ENCODE peak calls at places on chromosomes 12 and 14, in eight cellular contexts. One of them, this sample, is unnamed.

GRCh38 chr14:75126121-75126544 is 715 bp downstream of the NEK9 start:
- DNase-seq in testis: no peak
- DNase-seq in IMR-90: no peak
- DNase-seq in NCI-H510A: no peak
- DNase-seq in H7: peak; percentile 38
- DNase-seq in astrocyte of the spinal cord: peak; percentile 20
- DNase-seq in cardiac muscle cell: no peak
- DNase-seq in activated gamma-delta T cell treated with Interleukin-2 at 50 U/mL for 16 hours: no peak
- DNase-seq in this sample: peak; percentile 7

GRCh38 chr12:39272934-39273770 is 169.8 kb downstream of the KIF21A start:
- DNase-seq in testis: peak; percentile 39
- DNase-seq in IMR-90: peak; percentile 3
- DNase-seq in NCI-H510A: no peak
- DNase-seq in H7: peak; percentile 10
- DNase-seq in astrocyte of the spinal cord: peak; percentile 47
- DNase-seq in cardiac muscle cell: peak; percentile 66
- DNase-seq in activated gamma-delta T cell treated with Interleukin-2 at 50 U/mL for 16 hours: peak; percentile 9
- DNase-seq in this sample: peak; percentile 54

GRCh38 chr12:117169548-117169947 is 20.7 kb downstream of the FBXO21 start:
- DNase-seq in testis: peak; percentile 89
- DNase-seq in IMR-90: no peak
- DNase-seq in NCI-H510A: no peak
- DNase-seq in H7: no peak
- DNase-seq in astrocyte of the spinal cord: no peak
- DNase-seq in cardiac muscle cell: no peak
- DNase-seq in activated gamma-delta T cell treated with Interleukin-2 at 50 U/mL for 16 hours: no peak
- DNase-seq in this sample: no peak

GRCh38 chr14:38255408-38255672 is 553 bp downstream of the CLEC14A start:
- DNase-seq in testis: peak; percentile 15
- DNase-seq in IMR-90: no peak
- DNase-seq in NCI-H510A: peak; percentile 33
- DNase-seq in H7: peak; percentile 64
- DNase-seq in astrocyte of the spinal cord: peak; percentile 7
- DNase-seq in cardiac muscle cell: no peak
- DNase-seq in activated gamma-delta T cell treated with Interleukin-2 at 50 U/mL for 16 hours: no peak
- DNase-seq in this sample: no peak

GRCh38 chr14:20427231-20428009 is 8.5 kb downstream of the KLHL33 start:
- DNase-seq in testis: no peak
- DNase-seq in IMR-90: peak; percentile 71
- DNase-seq in NCI-H510A: no peak
- DNase-seq in H7: no peak
- DNase-seq in astrocyte of the spinal cord: peak; percentile 66
- DNase-seq in cardiac muscle cell: no peak
- DNase-seq in activated gamma-delta T cell treated with Interleukin-2 at 50 U/mL for 16 hours: no peak
- DNase-seq in this sample: peak; percentile 70

GRCh38 chr12:104232609-104233280 is 17.2 kb downstream of the TXNRD1 start:
- DNase-seq in testis: no peak
- DNase-seq in IMR-90: no peak
- DNase-seq in NCI-H510A: no peak
- DNase-seq in H7: no peak
- DNase-seq in astrocyte of the spinal cord: no peak
- DNase-seq in cardiac muscle cell: no peak
- DNase-seq in activated gamma-delta T cell treated with Interleukin-2 at 50 U/mL for 16 hours: no peak
- DNase-seq in this sample: peak; percentile 77

GRCh38 chr12:95118138-95118787 is 44.8 kb upstream of the NR2C1 start:
- DNase-seq in testis: no peak
- DNase-seq in IMR-90: peak; percentile 89
- DNase-seq in NCI-H510A: no peak
- DNase-seq in H7: no peak
- DNase-seq in astrocyte of the spinal cord: peak; percentile 81
- DNase-seq in cardiac muscle cell: peak; percentile 18
- DNase-seq in activated gamma-delta T cell treated with Interleukin-2 at 50 U/mL for 16 hours: no peak
- DNase-seq in this sample: peak; percentile 97

GRCh38 chr14:96160030-96160912 is 44.4 kb upstream of the BDKRB2 start:
- DNase-seq in testis: no peak
- DNase-seq in IMR-90: no peak
- DNase-seq in NCI-H510A: no peak
- DNase-seq in H7: no peak
- DNase-seq in astrocyte of the spinal cord: no peak
- DNase-seq in cardiac muscle cell: no peak
- DNase-seq in activated gamma-delta T cell treated with Interleukin-2 at 50 U/mL for 16 hours: no peak
- DNase-seq in this sample: no peak

GRCh38 chr12:18496156-18496555 is 234.8 kb downstream of the PIK3C2G start:
- DNase-seq in testis: no peak
- DNase-seq in IMR-90: no peak
- DNase-seq in NCI-H510A: no peak
- DNase-seq in H7: no peak
- DNase-seq in astrocyte of the spinal cord: no peak
- DNase-seq in cardiac muscle cell: no peak
- DNase-seq in activated gamma-delta T cell treated with Interleukin-2 at 50 U/mL for 16 hours: no peak
- DNase-seq in this sample: no peak

GRCh38 chr12:95439578-95440230 is 34.2 kb upstream of the METAP2 start:
- DNase-seq in testis: no peak
- DNase-seq in IMR-90: no peak
- DNase-seq in NCI-H510A: no peak
- DNase-seq in H7: no peak
- DNase-seq in astrocyte of the spinal cord: no peak
- DNase-seq in cardiac muscle cell: no peak
- DNase-seq in activated gamma-delta T cell treated with Interleukin-2 at 50 U/mL for 16 hours: no peak
- DNase-seq in this sample: no peak

GRCh38 chr12:102300824-102301461 is 103.3 kb upstream of the PMCH start:
- DNase-seq in testis: no peak
- DNase-seq in IMR-90: peak; percentile 73
- DNase-seq in NCI-H510A: no peak
- DNase-seq in H7: peak; percentile 47
- DNase-seq in astrocyte of the spinal cord: peak; percentile 42
- DNase-seq in cardiac muscle cell: peak; percentile 1
- DNase-seq in activated gamma-delta T cell treated with Interleukin-2 at 50 U/mL for 16 hours: no peak
- DNase-seq in this sample: peak; percentile 80

GRCh38 chr12:121787063-121787774 is 6.3 kb downstream of the RHOF start:
- DNase-seq in testis: no peak
- DNase-seq in IMR-90: no peak
- DNase-seq in NCI-H510A: no peak
- DNase-seq in H7: no peak
- DNase-seq in astrocyte of the spinal cord: no peak
- DNase-seq in cardiac muscle cell: no peak
- DNase-seq in activated gamma-delta T cell treated with Interleukin-2 at 50 U/mL for 16 hours: peak; percentile 61
- DNase-seq in this sample: no peak

GRCh38 chr12:57148469-57149308 is 1.3 kb upstream of the LRP1-AS start:
- DNase-seq in testis: peak; percentile 70
- DNase-seq in IMR-90: peak; percentile 77
- DNase-seq in NCI-H510A: no peak
- DNase-seq in H7: no peak
- DNase-seq in astrocyte of the spinal cord: no peak
- DNase-seq in cardiac muscle cell: no peak
- DNase-seq in activated gamma-delta T cell treated with Interleukin-2 at 50 U/mL for 16 hours: no peak
- DNase-seq in this sample: no peak

GRCh38 chr14:24921903-24922302 is 128.0 kb downstream of the STXBP6 start:
- DNase-seq in testis: no peak
- DNase-seq in IMR-90: peak; percentile 60
- DNase-seq in NCI-H510A: no peak
- DNase-seq in H7: no peak
- DNase-seq in astrocyte of the spinal cord: peak; percentile 24
- DNase-seq in cardiac muscle cell: no peak
- DNase-seq in activated gamma-delta T cell treated with Interleukin-2 at 50 U/mL for 16 hours: no peak
- DNase-seq in this sample: peak; percentile 8

GRCh38 chr14:35395283-35395682 is 9.3 kb downstream of the NFKBIA start:
- DNase-seq in testis: no peak
- DNase-seq in IMR-90: no peak
- DNase-seq in NCI-H510A: no peak
- DNase-seq in H7: no peak
- DNase-seq in astrocyte of the spinal cord: no peak
- DNase-seq in cardiac muscle cell: no peak
- DNase-seq in activated gamma-delta T cell treated with Interleukin-2 at 50 U/mL for 16 hours: no peak
- DNase-seq in this sample: no peak

GRCh38 chr12:81598205-81598604 is 160.9 kb downstream of the PPFIA2 start:
- DNase-seq in testis: no peak
- DNase-seq in IMR-90: no peak
- DNase-seq in NCI-H510A: no peak
- DNase-seq in H7: no peak
- DNase-seq in astrocyte of the spinal cord: no peak
- DNase-seq in cardiac muscle cell: peak; percentile 49
- DNase-seq in activated gamma-delta T cell treated with Interleukin-2 at 50 U/mL for 16 hours: no peak
- DNase-seq in this sample: no peak

GRCh38 chr12:18837025-18837424 is 99.1 kb downstream of the CAPZA3 start:
- DNase-seq in testis: no peak
- DNase-seq in IMR-90: peak; percentile 49
- DNase-seq in NCI-H510A: no peak
- DNase-seq in H7: no peak
- DNase-seq in astrocyte of the spinal cord: no peak
- DNase-seq in cardiac muscle cell: no peak
- DNase-seq in activated gamma-delta T cell treated with Interleukin-2 at 50 U/mL for 16 hours: no peak
- DNase-seq in this sample: no peak

GRCh38 chr14:101737414-101738367 is 23.8 kb upstream of the PPP2R5C start:
- DNase-seq in testis: no peak
- DNase-seq in IMR-90: no peak
- DNase-seq in NCI-H510A: no peak
- DNase-seq in H7: peak; percentile 20
- DNase-seq in astrocyte of the spinal cord: no peak
- DNase-seq in cardiac muscle cell: no peak
- DNase-seq in activated gamma-delta T cell treated with Interleukin-2 at 50 U/mL for 16 hours: no peak
- DNase-seq in this sample: no peak

GRCh38 chr14:28143340-28143739 is 623.2 kb upstream of the FOXG1 start:
- DNase-seq in testis: no peak
- DNase-seq in IMR-90: no peak
- DNase-seq in NCI-H510A: no peak
- DNase-seq in H7: no peak
- DNase-seq in astrocyte of the spinal cord: no peak
- DNase-seq in cardiac muscle cell: no peak
- DNase-seq in activated gamma-delta T cell treated with Interleukin-2 at 50 U/mL for 16 hours: no peak
- DNase-seq in this sample: no peak

GRCh38 chr12:121637231-121637914 is 11.0 kb downstream of the ORAI1 start:
- DNase-seq in testis: no peak
- DNase-seq in IMR-90: no peak
- DNase-seq in NCI-H510A: no peak
- DNase-seq in H7: peak; percentile 50
- DNase-seq in astrocyte of the spinal cord: no peak
- DNase-seq in cardiac muscle cell: no peak
- DNase-seq in activated gamma-delta T cell treated with Interleukin-2 at 50 U/mL for 16 hours: peak; percentile 61
- DNase-seq in this sample: no peak

GRCh38 chr12:59149995-59150642 is 229.8 kb upstream of the LRIG3 start:
- DNase-seq in testis: peak; percentile 36
- DNase-seq in IMR-90: peak; percentile 84
- DNase-seq in NCI-H510A: peak; percentile 68
- DNase-seq in H7: peak; percentile 19
- DNase-seq in astrocyte of the spinal cord: peak; percentile 83
- DNase-seq in cardiac muscle cell: peak; percentile 86
- DNase-seq in activated gamma-delta T cell treated with Interleukin-2 at 50 U/mL for 16 hours: no peak
- DNase-seq in this sample: peak; percentile 86

GRCh38 chr14:94773017-94773681 is 3.2 kb upstream of the GSC start:
- DNase-seq in testis: no peak
- DNase-seq in IMR-90: no peak
- DNase-seq in NCI-H510A: peak; percentile 23
- DNase-seq in H7: peak; percentile 84
- DNase-seq in astrocyte of the spinal cord: no peak
- DNase-seq in cardiac muscle cell: peak; percentile 47
- DNase-seq in activated gamma-delta T cell treated with Interleukin-2 at 50 U/mL for 16 hours: no peak
- DNase-seq in this sample: no peak

GRCh38 chr12:81084848-81085350 is 7.0 kb downstream of the ACSS3 start:
- DNase-seq in testis: no peak
- DNase-seq in IMR-90: no peak
- DNase-seq in NCI-H510A: no peak
- DNase-seq in H7: no peak
- DNase-seq in astrocyte of the spinal cord: no peak
- DNase-seq in cardiac muscle cell: no peak
- DNase-seq in activated gamma-delta T cell treated with Interleukin-2 at 50 U/mL for 16 hours: no peak
- DNase-seq in this sample: no peak

GRCh38 chr14:37622231-37622923 is 26.9 kb downstream of the TTC6 start:
- DNase-seq in testis: peak; percentile 45
- DNase-seq in IMR-90: no peak
- DNase-seq in NCI-H510A: no peak
- DNase-seq in H7: peak; percentile 89
- DNase-seq in astrocyte of the spinal cord: peak; percentile 54
- DNase-seq in cardiac muscle cell: peak; percentile 38
- DNase-seq in activated gamma-delta T cell treated with Interleukin-2 at 50 U/mL for 16 hours: no peak
- DNase-seq in this sample: no peak

GRCh38 chr14:68232643-68233055 is 413.1 kb downstream of the RAD51B start:
- DNase-seq in testis: peak; percentile 59
- DNase-seq in IMR-90: peak; percentile 99
- DNase-seq in NCI-H510A: no peak
- DNase-seq in H7: peak; percentile 43
- DNase-seq in astrocyte of the spinal cord: peak; percentile 99
- DNase-seq in cardiac muscle cell: peak; percentile 49
- DNase-seq in activated gamma-delta T cell treated with Interleukin-2 at 50 U/mL for 16 hours: no peak
- DNase-seq in this sample: peak; percentile 99

GRCh38 chr12:49358548-49359141 is 8.6 kb upstream of the SPATS2 start:
- DNase-seq in testis: peak; percentile 68
- DNase-seq in IMR-90: peak; percentile 65
- DNase-seq in NCI-H510A: peak; percentile 25
- DNase-seq in H7: peak; percentile 81
- DNase-seq in astrocyte of the spinal cord: peak; percentile 73
- DNase-seq in cardiac muscle cell: peak; percentile 83
- DNase-seq in activated gamma-delta T cell treated with Interleukin-2 at 50 U/mL for 16 hours: peak; percentile 59
- DNase-seq in this sample: peak; percentile 60

GRCh38 chr12:27577688-27578087 is 53.7 kb downstream of the PPFIBP1 start:
- DNase-seq in testis: no peak
- DNase-seq in IMR-90: no peak
- DNase-seq in NCI-H510A: no peak
- DNase-seq in H7: no peak
- DNase-seq in astrocyte of the spinal cord: no peak
- DNase-seq in cardiac muscle cell: no peak
- DNase-seq in activated gamma-delta T cell treated with Interleukin-2 at 50 U/mL for 16 hours: no peak
- DNase-seq in this sample: no peak

GRCh38 chr14:91744068-91744480 is 12.2 kb upstream of the CATSPERB start:
- DNase-seq in testis: no peak
- DNase-seq in IMR-90: no peak
- DNase-seq in NCI-H510A: no peak
- DNase-seq in H7: no peak
- DNase-seq in astrocyte of the spinal cord: no peak
- DNase-seq in cardiac muscle cell: no peak
- DNase-seq in activated gamma-delta T cell treated with Interleukin-2 at 50 U/mL for 16 hours: no peak
- DNase-seq in this sample: peak; percentile 88

GRCh38 chr12:113798552-113798951 is 167.6 kb downstream of the RBM19 start:
- DNase-seq in testis: no peak
- DNase-seq in IMR-90: no peak
- DNase-seq in NCI-H510A: no peak
- DNase-seq in H7: peak; percentile 70
- DNase-seq in astrocyte of the spinal cord: no peak
- DNase-seq in cardiac muscle cell: no peak
- DNase-seq in activated gamma-delta T cell treated with Interleukin-2 at 50 U/mL for 16 hours: no peak
- DNase-seq in this sample: no peak

GRCh38 chr14:33254342-33254741 is 315.7 kb downstream of the NPAS3 start:
- DNase-seq in testis: no peak
- DNase-seq in IMR-90: no peak
- DNase-seq in NCI-H510A: no peak
- DNase-seq in H7: no peak
- DNase-seq in astrocyte of the spinal cord: no peak
- DNase-seq in cardiac muscle cell: no peak
- DNase-seq in activated gamma-delta T cell treated with Interleukin-2 at 50 U/mL for 16 hours: no peak
- DNase-seq in this sample: no peak

GRCh38 chr12:54004063-54004840 is 4.3 kb downstream of the HOXC9 start:
- DNase-seq in testis: no peak
- DNase-seq in IMR-90: no peak
- DNase-seq in NCI-H510A: no peak
- DNase-seq in H7: no peak
- DNase-seq in astrocyte of the spinal cord: no peak
- DNase-seq in cardiac muscle cell: no peak
- DNase-seq in activated gamma-delta T cell treated with Interleukin-2 at 50 U/mL for 16 hours: no peak
- DNase-seq in this sample: no peak

GRCh38 chr12:108831309-108831991 is 25.9 kb downstream of the SSH1 start:
- DNase-seq in testis: no peak
- DNase-seq in IMR-90: no peak
- DNase-seq in NCI-H510A: no peak
- DNase-seq in H7: no peak
- DNase-seq in astrocyte of the spinal cord: no peak
- DNase-seq in cardiac muscle cell: no peak
- DNase-seq in activated gamma-delta T cell treated with Interleukin-2 at 50 U/mL for 16 hours: no peak
- DNase-seq in this sample: no peak

GRCh38 chr14:94051779-94052178 is 25.6 kb downstream of the OTUB2 start:
- DNase-seq in testis: peak; percentile 13
- DNase-seq in IMR-90: no peak
- DNase-seq in NCI-H510A: no peak
- DNase-seq in H7: no peak
- DNase-seq in astrocyte of the spinal cord: no peak
- DNase-seq in cardiac muscle cell: no peak
- DNase-seq in activated gamma-delta T cell treated with Interleukin-2 at 50 U/mL for 16 hours: no peak
- DNase-seq in this sample: no peak

GRCh38 chr14:59243174-59243573 is 54.7 kb downstream of the DAAM1 start:
- DNase-seq in testis: no peak
- DNase-seq in IMR-90: no peak
- DNase-seq in NCI-H510A: no peak
- DNase-seq in H7: no peak
- DNase-seq in astrocyte of the spinal cord: no peak
- DNase-seq in cardiac muscle cell: no peak
- DNase-seq in activated gamma-delta T cell treated with Interleukin-2 at 50 U/mL for 16 hours: no peak
- DNase-seq in this sample: no peak

This sample was measured in bronchial epithelial cell.